ENCODE peak calls at places on chromosomes 5 and 9, in ten cellular contexts. Q is activated T-cell treated with anti-CD3 and anti-CD28 coated beads, Interleukin-2, amount 50 U/mL, for 48 hours; L is D341Med; X is A172; J is NCI-H748 treated with DMSO at 0.1 percent for 48 hours; U is CD8-positive, alpha-beta T cell; G is PC-9; N is fibroblast of the aortic adventitia; S is kidney tubule cell; A is activated CD4-positive, alpha-beta T cell treated with anti-CD3 and anti-CD28 coated beads for 24 hours. D is an unnamed sample.

GRCh38 chr5:77893225-77893860 is 117.2 kb upstream of the TBCA start:
- DNase-seq in G (peak; percentile 73), U (no peak), J (no peak), L (no peak), X (peak; percentile 95), S (peak; percentile 94), Q (no peak), A (no peak), N (peak; percentile 96), D (peak; percentile 99)

GRCh38 chr9:136081113-136081825 is 13.8 kb downstream of the NACC2 start:
- DNase-seq in L (peak; percentile 50), S (no peak), J (no peak), N (no peak), A (no peak), U (no peak), X (no peak), Q (no peak), G (no peak), D (no peak)

GRCh38 chr9:105259731-105260612 is 15.5 kb downstream of the SLC44A1 start:
- DNase-seq in Q (no peak), N (no peak), L (no peak), J (no peak), S (no peak), X (no peak), U (no peak), A (no peak), G (no peak), D (no peak)

GRCh38 chr9:21402387-21403247 is 6.3 kb upstream of the IFNA8 start:
- DNase-seq in U (no peak), G (no peak), Q (peak; percentile 34), A (no peak), N (no peak), X (no peak), S (peak; percentile 8), L (peak; percentile 50), J (no peak), D (no peak)

GRCh38 chr5:133528841-133529240 is 83.5 kb downstream of the FSTL4 start:
- DNase-seq in N (no peak), A (no peak), U (no peak), X (no peak), J (no peak), G (no peak), L (no peak), Q (no peak), S (no peak), D (no peak)

GRCh38 chr9:125990186-125990792 is 243.1 kb downstream of the PBX3 start:
- DNase-seq in S (no peak), N (no peak), Q (no peak), X (no peak), L (peak; percentile 32), G (no peak), A (no peak), J (no peak), U (no peak), D (no peak)

GRCh38 chr5:1110260-1110929 is 1.5 kb downstream of the SLC12A7 start:
- DNase-seq in G (peak; percentile 49), U (no peak), A (no peak), N (no peak), Q (peak; percentile 49), X (no peak), J (no peak), L (no peak), S (peak; percentile 50), D (no peak)

GRCh38 chr5:74916831-74917710 is 50.9 kb upstream of the FAM169A start:
- DNase-seq in J (no peak), L (no peak), S (peak; percentile 76), N (peak; percentile 6), G (peak; percentile 98), U (no peak), Q (no peak), X (peak; percentile 44), A (no peak), D (peak; percentile 46)

GRCh38 chr5:122773615-122774014 is 1.3 kb upstream of the SNX2 start:
- DNase-seq in N (no peak), U (no peak), J (no peak), G (no peak), A (no peak), Q (no peak), L (no peak), S (peak; percentile 73), X (no peak), D (no peak)

GRCh38 chr5:86070719-86071118 is 547.0 kb upstream of the COX7C start:
- DNase-seq in N (no peak), J (no peak), L (no peak), X (no peak), U (no peak), S (no peak), A (no peak), Q (no peak), G (no peak), D (no peak)

GRCh38 chr9:106284300-106284699 is 578.7 kb upstream of the ZNF462 start:
- DNase-seq in U (no peak), Q (no peak), N (no peak), A (no peak), L (peak; percentile 48), X (no peak), G (no peak), S (peak; percentile 2), J (no peak), D (no peak)

GRCh38 chr9:23769307-23769935 is 56.6 kb downstream of the ELAVL2 start:
- DNase-seq in U (no peak), J (no peak), L (no peak), Q (no peak), A (no peak), N (no peak), G (peak; percentile 68), S (peak; percentile 13), X (peak; percentile 79), D (peak; percentile 9)

GRCh38 chr5:76983468-76983867 is 30.6 kb downstream of the CRHBP start:
- DNase-seq in X (peak; percentile 25), Q (no peak), L (no peak), N (no peak), J (no peak), U (no peak), S (no peak), A (no peak), G (no peak), D (peak; percentile 46)

GRCh38 chr5:90550963-90551362 is 7.6 kb upstream of the ADGRV1 start:
- DNase-seq in N (no peak), X (no peak), Q (no peak), A (no peak), L (no peak), G (no peak), S (no peak), J (no peak), U (no peak), D (no peak)

GRCh38 chr5:10173716-10174115 is 76.0 kb downstream of the ATPSCKMT start:
- DNase-seq in U (no peak), L (no peak), A (no peak), J (no peak), X (no peak), Q (no peak), S (no peak), N (no peak), G (no peak), D (no peak)

GRCh38 chr5:106727071-106727470 is 943.7 kb downstream of the EFNA5 start:
- DNase-seq in S (no peak), J (no peak), N (no peak), A (no peak), X (no peak), U (no peak), G (no peak), L (no peak), Q (no peak), D (no peak)

GRCh38 chr5:30040483-30041116 is 1152.9 kb upstream of the CDH6 start:
- DNase-seq in N (peak; percentile 78), G (peak; percentile 65), Q (no peak), A (no peak), S (peak; percentile 63), X (peak; percentile 64), L (peak; percentile 55), J (peak; percentile 98), U (no peak), D (peak; percentile 23)

GRCh38 chr5:147510885-147511284 is 1.0 kb upstream of the DPYSL3 start:
- DNase-seq in A (no peak), G (no peak), U (no peak), L (no peak), X (no peak), Q (no peak), S (no peak), J (peak; percentile 18), N (no peak), D (no peak)

GRCh38 chr9:119689879-119690278 is 320.6 kb upstream of the BRINP1 start:
- DNase-seq in U (no peak), Q (no peak), N (no peak), S (no peak), X (no peak), L (no peak), G (no peak), J (no peak), A (no peak), D (no peak)

GRCh38 chr5:137415231-137415681 is 83.9 kb downstream of the SPOCK1 start:
- DNase-seq in G (no peak), N (peak; percentile 88), J (no peak), A (no peak), U (no peak), Q (no peak), X (peak; percentile 63), L (no peak), S (peak; percentile 89), D (peak; percentile 87)

GRCh38 chr5:137234973-137235943 is 263.9 kb downstream of the SPOCK1 start:
- DNase-seq in S (peak; percentile 80), X (peak; percentile 18), L (no peak), J (no peak), N (no peak), A (no peak), U (no peak), G (peak; percentile 98), Q (no peak), D (no peak)

GRCh38 chr5:177300236-177300880 is 3.2 kb downstream of the RAB24 start:
- DNase-seq in Q (peak; percentile 38), N (peak; percentile 70), J (no peak), L (no peak), U (peak; percentile 65), S (peak; percentile 77), G (no peak), X (peak; percentile 86), A (no peak), D (peak; percentile 69)

GRCh38 chr5:41413067-41413466 is 97.3 kb downstream of the PLCXD3 start:
- DNase-seq in S (no peak), N (peak; percentile 38), J (no peak), Q (no peak), L (no peak), U (no peak), X (peak; percentile 55), G (no peak), A (no peak), D (peak; percentile 32)

D was measured in fibroblast of mammary gland.